ENCODE peak calls at places on chromosomes 12 and 14, in five cellular contexts. E is stimulated activated CD8-positive, alpha-beta memory T cell treated with anti-CD3 and anti-CD28 coated beads, Interleukin-4, amount 100 ng/mL, for 48 hours; R is lung; D is NCI-H1694 treated with DMSO at 0.1 percent for 48 hours; F is activated CD8-positive, alpha-beta memory T cell treated with anti-CD3 and anti-CD28 coated beads for 4 hours. J is an unnamed sample.

GRCh38 chr12:117119592-117120198 is 20.5 kb upstream of the TESC start:
- DNase-seq in E (peak), F (no peak), R (no peak), D (peak), J (no peak)

GRCh38 chr12:89765959-89766824 is 57.6 kb upstream of the ATP2B1 start:
- DNase-seq in F (no peak), D (no peak), R (no peak), E (no peak), J (no peak)

GRCh38 chr12:111034148-111034910 is 114.0 kb upstream of the MYL2 start:
- DNase-seq in E (no peak), D (peak), R (no peak), F (no peak), J (peak)

GRCh38 chr12:75855360-75855759 is 176.2 kb downstream of the PHLDA1 start:
- DNase-seq in D (no peak), F (no peak), R (no peak), E (no peak), J (no peak)

GRCh38 chr12:19131020-19131431 is 1.5 kb downstream of the PLEKHA5 start:
- DNase-seq in E (no peak), D (no peak), F (no peak), R (no peak), J (peak)

GRCh38 chr12:95169368-95169767 is 47.9 kb downstream of the FGD6 start:
- DNase-seq in E (no peak), R (no peak), D (no peak), F (no peak), J (no peak)

GRCh38 chr14:31060253-31060875 is 34.2 kb upstream of the STRN3 start:
- DNase-seq in R (no peak), F (no peak), E (no peak), D (no peak), J (no peak)

GRCh38 chr12:95582230-95583058 is 31.2 kb upstream of the USP44 start:
- DNase-seq in R (no peak), E (no peak), F (no peak), D (peak), J (no peak)

GRCh38 chr14:65834812-65835211 is 422.3 kb downstream of the FUT8 start:
- DNase-seq in E (no peak), F (no peak), R (no peak), D (no peak), J (no peak)

GRCh38 chr12:124469193-124469888 is 98.1 kb downstream of the NCOR2 start:
- DNase-seq in E (peak), F (no peak), R (no peak), D (no peak), J (no peak)

GRCh38 chr14:94598816-94599655 is 13.2 kb upstream of the SERPINA3 start:
- DNase-seq in R (peak), D (no peak), E (no peak), F (no peak), J (no peak)

GRCh38 chr14:73245401-73246325 is 8.4 kb downstream of the PAPLN start:
- DNase-seq in R (peak), D (no peak), F (no peak), E (peak), J (peak)

GRCh38 chr14:22378181-22378580 is 210.8 kb downstream of the DAD1 start:
- DNase-seq in D (no peak), R (no peak), E (no peak), F (no peak), J (no peak)

GRCh38 chr12:48979602-48980388 is 1.7 kb downstream of the WNT1 start:
- DNase-seq in E (peak), F (no peak), R (no peak), D (no peak), J (no peak)

GRCh38 chr14:76324133-76324532 is 51.8 kb upstream of the ESRRB start:
- DNase-seq in F (no peak), R (no peak), D (no peak), E (no peak), J (no peak)